ENCODE peak calls at places on chromosomes 3 and 15, in five cellular contexts. One of them, this sample, is unnamed.

GRCh38 chr3:181278468-181279238 is 289.1 kb upstream of the DNAJC19 start:
- DNase-seq in adrenal gland: no peak
- DNase-seq in B cell: no peak
- DNase-seq in heart right ventricle: no peak
- DNase-seq in fibroblast of pulmonary artery: peak; percentile 1
- DNase-seq in this sample: peak; percentile 13

GRCh38 chr3:156729460-156730179 is 55.2 kb downstream of the TIPARP start:
- DNase-seq in heart right ventricle: no peak
- DNase-seq in fibroblast of pulmonary artery: no peak
- DNase-seq in B cell: no peak
- DNase-seq in adrenal gland: no peak
- DNase-seq in this sample: no peak

GRCh38 chr3:188780188-188781147 is 391.3 kb upstream of the TPRG1 start:
- DNase-seq in fibroblast of pulmonary artery: peak; percentile 93
- DNase-seq in B cell: no peak
- DNase-seq in heart right ventricle: no peak
- DNase-seq in adrenal gland: peak; percentile 47
- DNase-seq in this sample: peak; percentile 93

GRCh38 chr3:127149621-127150310 is 43.2 kb upstream of the PRR23E start:
- DNase-seq in heart right ventricle: no peak
- DNase-seq in fibroblast of pulmonary artery: no peak
- DNase-seq in adrenal gland: no peak
- DNase-seq in B cell: no peak
- DNase-seq in this sample: no peak

GRCh38 chr3:65077124-65077523 is 389.3 kb upstream of the ADAMTS9 start:
- DNase-seq in adrenal gland: no peak
- DNase-seq in heart right ventricle: no peak
- DNase-seq in fibroblast of pulmonary artery: no peak
- DNase-seq in B cell: no peak
- DNase-seq in this sample: no peak

GRCh38 chr3:44077267-44077666 is 164.4 kb upstream of the TOPAZ1 start:
- DNase-seq in B cell: no peak
- DNase-seq in adrenal gland: no peak
- DNase-seq in heart right ventricle: no peak
- DNase-seq in fibroblast of pulmonary artery: peak; percentile 13
- DNase-seq in this sample: peak; percentile 7

GRCh38 chr15:71526061-71526460 is 284.3 kb upstream of the NR2E3 start:
- DNase-seq in fibroblast of pulmonary artery: peak; percentile 25
- DNase-seq in B cell: no peak
- DNase-seq in heart right ventricle: no peak
- DNase-seq in adrenal gland: no peak
- DNase-seq in this sample: no peak

GRCh38 chr3:63940389-63940757 is 28.2 kb upstream of the SCAANT1 start:
- DNase-seq in adrenal gland: no peak
- DNase-seq in B cell: no peak
- DNase-seq in fibroblast of pulmonary artery: peak; percentile 82
- DNase-seq in heart right ventricle: no peak
- DNase-seq in this sample: peak; percentile 89

GRCh38 chr3:38168151-38168987 is 3.0 kb downstream of the OXSR1 start:
- DNase-seq in fibroblast of pulmonary artery: peak; percentile 50
- DNase-seq in B cell: no peak
- DNase-seq in adrenal gland: no peak
- DNase-seq in heart right ventricle: no peak
- DNase-seq in this sample: peak; percentile 53

GRCh38 chr3:60417590-60417989 is 833.7 kb downstream of the FHIT start:
- DNase-seq in adrenal gland: no peak
- DNase-seq in B cell: no peak
- DNase-seq in fibroblast of pulmonary artery: no peak
- DNase-seq in heart right ventricle: no peak
- DNase-seq in this sample: no peak

GRCh38 chr3:157362348-157362747 is 74.3 kb upstream of the PTX3 start:
- DNase-seq in heart right ventricle: no peak
- DNase-seq in fibroblast of pulmonary artery: no peak
- DNase-seq in adrenal gland: no peak
- DNase-seq in B cell: no peak
- DNase-seq in this sample: no peak

GRCh38 chr3:135148431-135148830 is 353.4 kb downstream of the EPHB1 start:
- DNase-seq in adrenal gland: peak; percentile 63
- DNase-seq in B cell: no peak
- DNase-seq in heart right ventricle: peak; percentile 44
- DNase-seq in fibroblast of pulmonary artery: no peak
- DNase-seq in this sample: no peak

GRCh38 chr15:69457304-69458280 is 5.0 kb downstream of the RPLP1 start:
- DNase-seq in B cell: no peak
- DNase-seq in adrenal gland: no peak
- DNase-seq in heart right ventricle: no peak
- DNase-seq in fibroblast of pulmonary artery: no peak
- DNase-seq in this sample: no peak

GRCh38 chr15:62834686-62835279 is 207.8 kb upstream of the TPM1 start:
- DNase-seq in heart right ventricle: no peak
- DNase-seq in fibroblast of pulmonary artery: no peak
- DNase-seq in B cell: no peak
- DNase-seq in adrenal gland: no peak
- DNase-seq in this sample: no peak

GRCh38 chr3:170802164-170803151 is 67.5 kb downstream of the RPL22L1 start:
- DNase-seq in adrenal gland: no peak
- DNase-seq in heart right ventricle: no peak
- DNase-seq in fibroblast of pulmonary artery: peak; percentile 94
- DNase-seq in B cell: no peak
- DNase-seq in this sample: peak; percentile 44

GRCh38 chr3:101963902-101964362 is 114.6 kb downstream of the NFKBIZ start:
- DNase-seq in fibroblast of pulmonary artery: peak; percentile 72
- DNase-seq in heart right ventricle: no peak
- DNase-seq in B cell: no peak
- DNase-seq in adrenal gland: no peak
- DNase-seq in this sample: peak; percentile 63

GRCh38 chr15:66700412-66700801 is 1.6 kb upstream of the SMAD6 start:
- DNase-seq in fibroblast of pulmonary artery: no peak
- DNase-seq in adrenal gland: no peak
- DNase-seq in heart right ventricle: no peak
- DNase-seq in B cell: no peak
- DNase-seq in this sample: no peak

GRCh38 chr3:25843332-25843731 is 53.4 kb downstream of the OXSM start:
- DNase-seq in heart right ventricle: no peak
- DNase-seq in adrenal gland: no peak
- DNase-seq in fibroblast of pulmonary artery: peak; percentile 17
- DNase-seq in B cell: no peak
- DNase-seq in this sample: peak; percentile 14

GRCh38 chr3:48238506-48239085 is 2.3 kb upstream of the ZNF589 start:
- DNase-seq in heart right ventricle: no peak
- DNase-seq in adrenal gland: no peak
- DNase-seq in fibroblast of pulmonary artery: no peak
- DNase-seq in B cell: no peak
- DNase-seq in this sample: no peak

GRCh38 chr3:31777887-31778286 is 203.2 kb downstream of the OSBPL10 start:
- DNase-seq in adrenal gland: no peak
- DNase-seq in heart right ventricle: no peak
- DNase-seq in fibroblast of pulmonary artery: no peak
- DNase-seq in B cell: no peak
- DNase-seq in this sample: no peak

GRCh38 chr15:59491062-59491461 is 53.1 kb downstream of the FAM81A start:
- DNase-seq in adrenal gland: no peak
- DNase-seq in heart right ventricle: no peak
- DNase-seq in B cell: no peak
- DNase-seq in fibroblast of pulmonary artery: peak; percentile 17
- DNase-seq in this sample: no peak

GRCh38 chr3:9909221-9910013 is 6.8 kb downstream of the IL17RE start:
- DNase-seq in B cell: no peak
- DNase-seq in adrenal gland: no peak
- DNase-seq in heart right ventricle: no peak
- DNase-seq in fibroblast of pulmonary artery: no peak
- DNase-seq in this sample: no peak

GRCh38 chr3:194269610-194270145 is 81.5 kb downstream of the CPN2 start:
- DNase-seq in fibroblast of pulmonary artery: peak; percentile 96
- DNase-seq in adrenal gland: peak; percentile 96
- DNase-seq in heart right ventricle: peak; percentile 94
- DNase-seq in B cell: no peak
- DNase-seq in this sample: no peak

GRCh38 chr3:146129750-146130149 is 31.2 kb downstream of the PLOD2 start:
- DNase-seq in heart right ventricle: no peak
- DNase-seq in adrenal gland: no peak
- DNase-seq in fibroblast of pulmonary artery: no peak
- DNase-seq in B cell: no peak
- DNase-seq in this sample: no peak

GRCh38 chr3:141278196-141279073 is 46.8 kb downstream of the PXYLP1 start:
- DNase-seq in fibroblast of pulmonary artery: peak; percentile 36
- DNase-seq in adrenal gland: peak; percentile 54
- DNase-seq in heart right ventricle: no peak
- DNase-seq in B cell: no peak
- DNase-seq in this sample: peak; percentile 78

DNA sequence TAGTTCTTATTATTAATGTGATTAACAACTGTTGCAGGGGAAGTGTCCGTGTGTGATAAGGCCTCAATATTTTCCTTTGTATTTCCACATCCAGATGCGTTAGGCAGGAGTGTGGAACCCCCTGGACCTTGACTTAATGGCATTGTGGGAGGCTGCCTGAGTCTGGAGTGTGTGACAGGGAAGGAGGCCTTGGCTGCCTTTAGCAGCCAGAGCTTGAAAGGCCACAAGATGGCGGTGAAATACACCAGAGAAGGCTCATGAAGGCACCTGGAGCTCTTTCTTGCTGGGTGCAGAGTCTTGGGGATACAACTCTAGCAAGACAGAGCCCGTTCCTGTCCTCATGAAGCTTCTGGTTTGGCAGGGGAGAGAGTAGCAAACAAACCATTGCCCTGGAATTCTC is 36.9 kb downstream of the POLR2M start:
- DNase-seq in heart right ventricle: no peak
- DNase-seq in B cell: no peak
- DNase-seq in fibroblast of pulmonary artery: no peak
- DNase-seq in adrenal gland: no peak
- DNase-seq in this sample: peak; percentile 14
- TF ChIP-seq CTCF in heart right ventricle: no peak
- TF ChIP-seq CTCF in B cell: no peak
- TF ChIP-seq CTCF in fibroblast of pulmonary artery: peak; percentile 20
- TF ChIP-seq CTCF in adrenal gland: no peak
- TF ChIP-seq CTCF in this sample: no peak

DNA sequence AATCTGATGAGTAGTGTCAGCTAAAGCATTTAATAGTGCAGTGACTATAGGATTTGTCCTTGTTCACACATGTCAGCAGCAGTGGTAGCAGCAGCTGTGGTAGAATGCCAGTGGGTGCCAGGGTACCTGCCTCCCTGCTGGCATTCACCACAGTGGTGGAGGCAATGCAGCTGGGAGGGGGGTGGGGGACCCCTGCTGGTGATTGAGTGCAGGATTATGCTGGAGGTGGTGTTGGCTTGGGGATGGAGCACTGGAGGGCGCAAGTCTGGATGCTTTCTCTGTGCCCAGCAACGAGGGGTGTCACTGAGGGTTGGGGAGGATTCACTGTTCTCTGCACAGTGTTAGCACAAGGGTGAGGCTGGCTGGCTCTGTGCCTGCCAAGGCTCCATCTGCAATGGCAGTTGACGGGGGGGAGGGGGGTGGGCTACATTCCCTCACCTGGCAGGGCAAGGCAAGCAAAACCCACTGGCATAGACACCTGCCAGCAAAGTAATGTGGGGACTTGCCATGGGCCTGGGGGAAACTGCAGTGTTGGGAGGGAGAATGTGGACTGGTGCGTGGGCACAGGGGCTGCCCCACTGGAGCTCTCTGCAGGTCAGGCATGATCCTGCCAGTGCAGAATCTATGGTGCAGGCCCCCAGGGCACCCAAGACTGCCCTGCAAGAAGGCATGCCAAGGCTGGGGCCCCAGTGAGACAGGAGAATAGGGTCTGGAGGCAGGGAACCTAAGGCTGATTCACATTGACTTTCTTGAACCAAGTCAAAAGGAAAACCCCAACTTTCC is 64.3 kb downstream of the MINDY4B start:
- DNase-seq in fibroblast of pulmonary artery: no peak
- DNase-seq in adrenal gland: no peak
- DNase-seq in heart right ventricle: no peak
- DNase-seq in B cell: no peak
- DNase-seq in this sample: no peak
- TF ChIP-seq CTCF in fibroblast of pulmonary artery: no peak
- TF ChIP-seq CTCF in adrenal gland: no peak
- TF ChIP-seq CTCF in heart right ventricle: no peak
- TF ChIP-seq CTCF in B cell: no peak
- TF ChIP-seq CTCF in this sample: no peak

GRCh38 chr3:125140817-125141595 is 71.5 kb downstream of the SLC12A8 start:
- DNase-seq in B cell: no peak
- DNase-seq in heart right ventricle: no peak
- DNase-seq in fibroblast of pulmonary artery: no peak
- DNase-seq in adrenal gland: no peak
- DNase-seq in this sample: no peak

GRCh38 chr3:125140011-125140813 is 72.3 kb downstream of the SLC12A8 start:
- DNase-seq in adrenal gland: peak; percentile 81
- DNase-seq in heart right ventricle: no peak
- DNase-seq in fibroblast of pulmonary artery: peak; percentile 46
- DNase-seq in B cell: no peak
- DNase-seq in this sample: peak; percentile 33

GRCh38 chr3:125143538-125143937 is 69.0 kb downstream of the SLC12A8 start:
- DNase-seq in B cell: no peak
- DNase-seq in fibroblast of pulmonary artery: no peak
- DNase-seq in heart right ventricle: no peak
- DNase-seq in adrenal gland: no peak
- DNase-seq in this sample: no peak

GRCh38 chr3:125142418-125142778 is 70.2 kb downstream of the SLC12A8 start:
- DNase-seq in B cell: no peak
- DNase-seq in heart right ventricle: no peak
- DNase-seq in adrenal gland: no peak
- DNase-seq in fibroblast of pulmonary artery: no peak
- DNase-seq in this sample: no peak

DNA sequence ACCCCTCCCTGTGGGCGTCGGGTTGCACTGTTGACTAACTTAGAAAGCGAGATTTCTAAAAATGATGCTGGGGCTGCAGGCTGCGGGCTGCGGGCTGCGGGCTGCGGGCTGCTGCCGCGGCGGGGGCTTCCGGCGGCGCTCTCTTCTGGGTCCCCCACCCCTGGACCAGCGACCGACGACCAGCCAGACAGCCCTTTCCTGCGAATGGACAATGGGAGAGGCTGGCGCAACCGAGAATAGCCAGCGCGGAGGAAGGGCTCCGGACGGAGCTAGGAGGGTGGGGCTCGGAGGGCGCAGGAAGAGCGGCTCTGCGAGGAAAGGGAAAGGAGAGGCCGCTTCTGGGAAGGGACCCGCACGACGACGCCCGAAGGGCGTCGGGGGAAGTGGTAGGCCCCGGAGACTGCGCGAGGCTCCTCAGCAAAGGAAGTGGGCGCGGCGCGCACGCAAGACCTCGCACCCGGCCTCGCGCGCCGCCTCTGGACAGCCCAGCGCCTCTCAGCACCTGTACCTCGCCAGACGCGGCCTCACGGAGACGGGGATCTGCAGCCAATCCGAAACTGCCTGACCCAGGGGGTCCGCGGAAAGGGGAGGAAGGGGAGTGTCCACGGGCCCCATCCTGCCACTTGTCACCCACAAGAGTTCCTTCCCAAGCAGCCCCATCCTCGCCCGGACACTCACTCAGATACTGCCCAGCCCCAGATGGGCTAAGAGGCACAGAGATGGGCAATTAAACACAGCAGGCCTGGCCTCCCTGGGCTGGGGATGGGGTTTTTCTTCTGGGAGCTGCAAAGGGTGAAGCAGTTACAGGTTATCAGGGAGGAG is 70.7 kb downstream of the SLC12A8 start:
- DNase-seq in fibroblast of pulmonary artery: peak; percentile 52
- DNase-seq in heart right ventricle: peak; percentile 78
- DNase-seq in adrenal gland: peak; percentile 66
- DNase-seq in B cell: peak; percentile 67
- DNase-seq in this sample: no peak
- TF ChIP-seq CTCF in fibroblast of pulmonary artery: no peak
- TF ChIP-seq CTCF in heart right ventricle: peak; percentile 23
- TF ChIP-seq CTCF in adrenal gland: peak; percentile 18
- TF ChIP-seq CTCF in B cell: peak; percentile 9
- TF ChIP-seq CTCF in this sample: no peak

GRCh38 chr15:78506971-78507830 is at the start of gene HYKK:
- DNase-seq in fibroblast of pulmonary artery: peak; percentile 97
- DNase-seq in adrenal gland: peak; percentile 96
- DNase-seq in B cell: peak; percentile 42
- DNase-seq in heart right ventricle: peak; percentile 86
- DNase-seq in this sample: peak; percentile 99
- TF ChIP-seq CTCF in fibroblast of pulmonary artery: no peak
- TF ChIP-seq CTCF in adrenal gland: peak; percentile 25
- TF ChIP-seq CTCF in B cell: no peak
- TF ChIP-seq CTCF in heart right ventricle: no peak
- TF ChIP-seq CTCF in this sample: no peak

This sample was measured in MCF 10A.